ENCODE peak calls at places on chromosomes 3 and 15, in six cellular contexts. Y is left ventricle myocardium inferior, Z is OCI-LY7, R is mammary epithelial cell, M is right atrium auricular region, Q is thoracic aorta. L is an unnamed sample. For H3K36me3, the result is how much of the 10 kb centered on the place peaks cover.

GRCh38 chr15:37819191-37819590 is 115.2 kb upstream of the TMCO5A start:
- DNase-seq in Y (no peak), Z (no peak), R (no peak), Q (no peak), M (no peak), L (no peak)

GRCh38 chr15:89244512-89244869 is 712 bp downstream of the FANCI start:
- DNase-seq in Y (no peak), Z (no peak), R (no peak), Q (no peak), M (no peak), L (no peak)

GRCh38 chr3:72128906-72129305 is 344.0 kb upstream of the PROK2 start:
- DNase-seq in R (no peak), M (no peak), Q (no peak), Z (no peak), Y (no peak), L (no peak)

GRCh38 chr3:109702252-109702651 is 364.9 kb upstream of the DPPA4 start:
- DNase-seq in M (no peak), Z (no peak), Q (no peak), R (peak), Y (no peak), L (no peak)

GRCh38 chr3:139827833-139828232 is 107.2 kb upstream of the CLSTN2 start:
- DNase-seq in R (no peak), Y (no peak), Q (no peak), Z (no peak), M (no peak), L (no peak)

GRCh38 chr3:186722457-186722856 is 5.3 kb downstream of the KNG1 start:
- DNase-seq in Q (no peak), R (no peak), M (no peak), Z (no peak), Y (no peak), L (no peak)

GRCh38 chr3:178343433-178344038 is 192.7 kb upstream of the KCNMB2 start:
- DNase-seq in Y (no peak), R (no peak), Z (no peak), M (no peak), Q (no peak), L (no peak)

GRCh38 chr3:185781759-185782158 is 43.1 kb downstream of the IGF2BP2 start:
- DNase-seq in Z (no peak), Q (no peak), R (peak), Y (no peak), M (no peak), L (no peak)

GRCh38 chr3:18201315-18201714 is 223.8 kb downstream of the SATB1 start:
- DNase-seq in Y (no peak), Q (no peak), R (no peak), Z (no peak), M (no peak), L (no peak)

GRCh38 chr15:20645956-20646355 is 104.4 kb upstream of the GOLGA6L6 start:
- DNase-seq in Z (no peak), Q (no peak), Y (peak), M (no peak), R (peak), L (peak)

GRCh38 chr3:155572085-155572484 is 172.8 kb downstream of the PLCH1 start:
- DNase-seq in Q (no peak), Z (no peak), R (no peak), Y (no peak), M (no peak), L (no peak)

GRCh38 chr3:13607821-13608620 is 59.1 kb downstream of the FBLN2 start:
- DNase-seq in M (no peak), Z (no peak), R (no peak), Q (no peak), Y (no peak), L (no peak)

GRCh38 chr15:78909791-78910228 is 35.0 kb downstream of the CTSH start:
- DNase-seq in Q (no peak), R (peak), Y (no peak), M (no peak), Z (peak), L (no peak)

GRCh38 chr3:36868614-36869436 is 76.0 kb downstream of the TRANK1 start:
- DNase-seq in M (no peak), Y (no peak), Z (peak), Q (no peak), R (peak), L (peak)

GRCh38 chr3:135929670-135930069 is 35.9 kb upstream of the PPP2R3A start:
- DNase-seq in Z (no peak), Y (peak), Q (no peak), R (peak), M (no peak), L (peak)

GRCh38 chr15:31459011-31459748 is 132.5 kb downstream of the KLF13 start:
- DNase-seq in Q (no peak), Y (no peak), M (peak), Z (peak), R (peak), L (peak)

GRCh38 chr3:126354776-126355175 is 2.4 kb downstream of the KLF15 start:
- DNase-seq in Q (no peak), M (no peak), Y (no peak), R (no peak), Z (no peak), L (no peak)

GRCh38 chr3:51975857-51976549 is 1.1 kb downstream of the ABHD14A start:
- DNase-seq in Y (peak), R (no peak), Z (peak), M (peak), Q (peak), L (peak)

GRCh38 chr3:51977449-51978142 is 2.7 kb downstream of the ABHD14A start:
- DNase-seq in M (no peak), Q (no peak), Z (peak), Y (no peak), R (peak), L (no peak)

GRCh38 chr3:51971350-51971749 is 2.5 kb downstream of the ABHD14B start:
- DNase-seq in Y (no peak), Q (no peak), R (no peak), M (no peak), Z (no peak), L (no peak)

GRCh38 chr3:51974963-51975856 is at the start of gene ABHD14A:
- DNase-seq in R (peak), M (peak), Z (peak), Y (peak), Q (no peak), L (peak)

GRCh38 chr3:51974277-51974962 is 444 bp upstream of the ABHD14A start:
- DNase-seq in Y (no peak), M (no peak), Z (no peak), R (no peak), Q (no peak), L (peak)
- TF ChIP-seq CTCF in Y (peak), M (peak), Z (peak), R (no peak), Q (peak), L (peak)

DNA sequence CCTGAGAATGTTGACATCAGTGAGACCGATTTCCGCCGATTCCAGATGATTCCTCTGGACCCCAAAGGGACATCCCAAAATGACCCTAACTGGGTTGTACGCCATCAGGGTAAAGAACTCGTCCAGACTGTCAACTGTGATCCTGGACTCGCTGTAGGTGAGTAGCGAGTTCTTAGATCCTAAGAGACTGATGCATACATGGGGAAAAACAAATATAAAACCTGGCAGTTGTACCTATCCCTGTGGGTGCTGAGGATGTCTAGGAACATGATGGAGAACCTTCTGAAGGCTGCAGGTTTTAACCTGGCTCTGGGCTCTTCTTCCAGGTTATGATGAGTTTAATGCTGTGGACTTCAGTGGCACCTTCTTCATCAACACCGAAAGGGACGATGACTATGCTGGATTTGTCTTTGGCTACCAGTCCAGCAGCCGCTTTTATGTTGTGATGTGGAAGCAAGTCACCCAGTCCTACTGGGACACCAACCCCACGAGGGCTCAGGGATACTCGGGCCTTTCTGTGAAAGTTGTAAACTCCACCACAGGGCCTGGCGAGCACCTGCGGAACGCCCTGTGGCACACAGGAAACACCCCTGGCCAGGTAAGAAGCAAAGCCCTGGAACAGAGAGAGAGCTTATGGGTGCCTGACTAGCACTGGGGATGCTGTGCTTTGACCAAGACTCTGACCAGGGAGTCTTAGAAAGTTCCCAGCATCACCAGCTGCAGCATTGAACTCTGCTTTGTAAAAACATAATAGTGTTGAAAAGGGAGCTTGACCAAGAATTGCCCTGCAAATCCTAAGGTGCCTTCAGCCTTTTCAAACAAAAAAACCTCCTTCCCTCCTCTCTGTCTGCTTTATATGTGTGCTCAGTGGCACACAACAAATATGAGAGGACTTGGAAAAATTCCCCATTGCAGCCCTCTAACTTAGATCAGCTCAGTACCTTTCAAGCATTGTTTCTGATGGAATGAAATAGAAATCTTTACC is 12.5 kb downstream of the THBS1 start:
- DNase-seq in Y (no peak), R (peak), Z (no peak), M (no peak), Q (no peak), L (no peak)
- H3K36me3 ChIP-seq in Y (half or more), R (half or more), Z (under half), M (half or more), Q (under half), L (half or more)

DNA sequence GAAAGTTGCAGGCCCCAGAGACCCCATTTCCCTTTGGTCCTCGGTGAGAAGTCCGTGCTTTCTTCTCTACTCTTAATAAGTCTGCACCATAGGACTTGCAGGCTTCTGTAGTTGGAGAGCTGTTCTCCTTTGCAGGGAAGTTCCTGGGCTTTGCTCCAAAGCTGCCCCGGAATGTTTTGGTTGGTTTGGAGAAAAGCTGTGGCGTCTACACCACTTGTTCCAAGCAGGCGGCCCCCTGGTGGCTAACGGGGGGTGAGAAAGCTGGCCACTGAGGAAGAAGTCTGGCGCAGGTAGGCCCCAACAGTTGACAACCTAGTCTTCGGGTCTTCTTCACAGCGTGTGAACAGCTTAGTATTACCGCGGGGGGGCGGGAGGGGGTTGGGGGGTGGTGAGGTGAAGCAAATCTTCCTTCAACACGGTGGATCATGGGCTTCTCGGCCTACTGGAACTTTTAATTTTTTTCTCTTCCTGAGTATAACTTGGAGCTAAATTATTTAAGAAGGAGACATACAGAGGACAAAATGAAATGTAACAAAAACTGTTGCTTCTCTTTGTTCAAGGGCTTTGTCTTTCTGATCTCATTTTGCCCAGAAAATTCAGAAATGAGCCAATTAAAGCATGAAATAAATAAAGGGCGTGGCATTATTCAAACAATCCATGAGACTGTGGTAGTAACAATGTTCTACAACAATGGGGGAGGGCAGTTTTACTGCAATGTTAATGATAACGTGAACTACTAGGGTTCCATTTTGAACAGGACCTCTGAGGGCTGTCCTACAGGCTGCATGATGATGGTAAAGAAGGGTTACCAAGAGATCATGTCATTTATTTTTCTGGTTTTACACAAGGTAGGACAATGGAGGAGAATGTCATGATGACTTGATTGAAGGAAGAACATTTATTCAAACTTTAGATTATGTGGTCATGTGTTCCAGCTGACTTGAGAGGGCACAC is 2.2 kb upstream of the THRB start:
- DNase-seq in Y (peak), Q (peak), M (peak), Z (no peak), R (no peak), L (peak)
- TF ChIP-seq CTCF in Y (peak), Q (peak), M (peak), Z (peak), R (peak), L (peak)

DNA sequence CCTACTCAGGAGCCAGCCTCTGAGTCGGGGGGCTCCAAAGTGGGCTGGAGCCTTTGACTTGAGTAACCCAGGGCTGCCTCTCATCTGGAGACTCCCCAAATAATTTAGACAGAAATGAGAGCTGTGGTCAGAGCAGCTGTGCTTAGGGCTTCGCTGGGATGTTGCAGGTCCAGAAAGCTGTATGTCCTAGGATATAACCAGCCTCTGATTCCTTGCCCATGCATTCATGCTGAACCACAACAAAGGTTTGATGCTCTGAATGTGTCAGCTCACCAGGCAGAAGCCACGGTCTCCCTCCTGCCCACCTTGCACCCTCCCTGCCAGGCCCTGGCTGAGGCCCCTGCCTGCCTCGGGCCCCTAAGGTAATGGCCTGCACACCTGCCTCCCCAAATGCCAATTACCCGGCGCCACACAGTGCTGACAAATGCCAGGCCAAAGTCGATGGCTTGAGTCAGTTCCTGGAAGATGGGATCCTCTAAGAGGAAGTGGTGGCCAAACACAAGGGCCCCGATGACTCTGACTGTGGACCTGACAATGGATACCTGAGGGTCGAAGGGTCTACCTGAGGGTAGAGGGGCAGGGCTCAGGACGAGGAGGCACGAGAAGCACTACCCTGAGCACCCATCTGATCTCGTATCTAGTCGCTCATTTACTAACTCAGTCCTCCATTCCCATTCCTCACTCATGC is 21.7 kb upstream of the PARL start:
- DNase-seq in M (no peak), Q (no peak), Z (no peak), Y (no peak), R (no peak), L (no peak)
- H3K36me3 ChIP-seq in M (under half), Q (under half), Z (under half), Y (under half), R (under half), L (under half)

DNA sequence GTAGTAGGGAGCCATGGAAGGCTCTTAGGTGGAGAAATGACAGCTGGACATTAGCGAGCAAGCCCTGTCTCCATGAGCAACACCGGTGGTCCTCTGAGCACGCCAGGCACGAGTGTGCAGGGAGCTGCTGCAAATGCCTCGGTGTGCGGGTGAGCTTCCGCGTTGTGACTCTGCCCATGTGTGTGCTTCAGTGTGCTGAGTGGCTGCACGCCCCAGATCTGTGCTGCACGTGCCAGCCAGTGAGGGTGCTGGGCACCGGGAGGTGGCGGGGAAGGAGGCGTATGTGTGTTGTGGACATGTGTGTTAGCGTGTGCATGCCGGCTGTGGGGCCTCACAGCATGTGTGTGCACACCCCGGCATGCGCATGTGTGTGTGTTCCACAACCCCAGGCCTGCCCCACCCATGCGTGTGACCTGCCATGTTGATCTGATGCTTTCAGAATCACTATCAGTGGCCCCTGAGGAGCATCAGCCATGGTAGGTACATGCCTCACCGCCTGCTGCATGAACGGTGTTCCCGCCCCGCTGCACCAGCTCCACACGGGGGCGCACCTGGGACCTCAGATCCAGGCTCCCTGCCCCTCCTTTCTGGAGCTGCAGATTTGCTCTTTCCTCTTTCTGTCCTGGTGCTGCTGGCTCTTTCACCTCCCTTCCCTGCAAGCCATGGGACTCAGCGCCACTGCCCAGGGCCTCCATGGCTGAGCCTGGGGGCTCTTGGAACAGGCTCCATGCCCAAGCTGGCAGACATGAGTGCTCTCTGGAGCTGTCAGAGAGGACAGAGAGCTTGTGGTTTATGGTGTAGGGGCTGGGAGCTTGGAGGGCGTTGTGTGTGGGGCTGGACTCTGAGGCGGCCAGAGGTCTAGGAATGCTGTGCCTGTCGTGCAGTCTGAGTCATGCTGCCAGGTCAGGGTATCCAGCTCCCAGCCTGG is 169.4 kb downstream of the TBC1D2B start:
- DNase-seq in Y (no peak), Z (peak), R (no peak), M (no peak), Q (no peak), L (peak)
- TF ChIP-seq CTCF in Y (peak), Z (peak), R (peak), M (peak), Q (no peak), L (no peak)

DNA sequence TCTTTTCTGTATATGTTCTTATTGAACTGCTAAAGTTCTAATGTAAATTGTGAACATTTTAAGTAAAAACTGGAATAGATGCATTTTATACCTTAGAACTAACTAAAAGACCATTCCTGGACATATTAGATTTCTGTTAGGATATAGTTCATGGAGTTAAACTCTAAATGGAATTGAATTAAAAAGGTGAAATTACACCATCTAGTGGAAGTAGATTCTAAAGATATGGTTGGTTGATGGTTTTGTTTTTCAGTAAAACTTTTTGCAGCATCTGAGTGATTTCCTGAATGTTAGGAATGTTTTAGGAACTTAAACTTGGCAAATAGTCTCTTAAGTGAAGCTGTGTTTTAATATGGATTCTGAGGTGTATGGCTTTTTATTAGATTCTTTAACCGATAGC is 96.8 kb downstream of the SLMAP start:
- DNase-seq in M (no peak), R (peak), Z (peak), Q (no peak), Y (no peak), L (no peak)
- H3K36me3 ChIP-seq in M (under half), R (under half), Z (under half), Q (under half), Y (under half), L (under half)

DNA sequence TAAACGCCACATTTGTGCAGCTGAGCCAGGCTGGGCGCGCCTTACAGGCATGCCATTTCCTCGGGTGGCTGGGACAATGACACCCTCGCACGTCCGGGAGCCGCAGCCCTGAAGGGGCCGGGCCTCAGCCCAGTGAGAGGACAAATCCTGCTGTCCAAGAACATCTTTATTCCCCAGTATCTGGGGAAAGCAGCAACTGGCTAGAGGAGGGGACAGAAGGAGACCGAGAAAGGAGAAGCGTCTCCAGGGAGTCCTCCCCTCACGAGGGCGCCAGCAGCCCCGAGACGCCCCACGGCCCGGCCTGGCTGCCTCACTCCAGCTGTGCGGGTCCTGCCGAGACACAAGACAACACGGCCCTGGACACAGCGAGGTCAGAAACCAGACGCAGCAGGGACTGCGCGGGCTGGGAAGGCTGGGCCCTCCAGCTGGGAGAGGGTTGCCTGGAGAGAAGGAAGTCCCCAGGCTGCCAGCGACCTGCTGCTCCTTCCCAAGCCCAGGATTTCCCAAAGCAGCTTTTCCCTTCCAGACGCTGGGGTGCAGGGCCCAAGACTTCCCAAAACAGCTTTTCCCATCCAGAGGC is 130.2 kb downstream of the CHSY1 start:
- DNase-seq in Y (peak), R (peak), Q (peak), M (peak), Z (peak), L (peak)
- TF ChIP-seq CTCF in Y (peak), R (peak), Q (peak), M (peak), Z (peak), L (no peak)